ENCODE peak calls at places on chromosomes 2 and 18, in six cellular contexts. O is GM20000, Q is fibroblast of mammary gland, I is astrocyte of the cerebellum, P is WTC11, J is lower lobe of right lung. W is an unnamed sample.

GRCh38 chr2:68178432-68178831 is 20.7 kb downstream of the PNO1 start:
- DNase-seq in O (no peak), Q (no peak), I (no peak), P (no peak), J (no peak), W (no peak)

GRCh38 chr2:176911-177310 is 86.9 kb downstream of the SH3YL1 start:
- DNase-seq in O (no peak), Q (no peak), I (no peak), P (no peak), J (no peak), W (no peak)

GRCh38 chr2:96533292-96534073 is 3.1 kb upstream of the ARID5A start:
- DNase-seq in O (no peak), Q (peak), I (no peak), P (no peak), J (peak), W (no peak)

GRCh38 chr2:120395686-120396518 is 50.0 kb downstream of the INHBB start:
- DNase-seq in O (no peak), Q (no peak), I (no peak), P (no peak), J (no peak), W (no peak)

GRCh38 chr2:223797073-223797472 is 40.3 kb downstream of the AP1S3 start:
- DNase-seq in O (no peak), Q (peak), I (peak), P (no peak), J (no peak), W (no peak)

GRCh38 chr2:40512246-40512645 is 60.4 kb upstream of the SLC8A1 start:
- DNase-seq in O (no peak), Q (peak), I (no peak), P (no peak), J (no peak), W (no peak)

GRCh38 chr2:162964513-162964912 is 125.9 kb upstream of the KCNH7 start:
- DNase-seq in O (no peak), Q (no peak), I (no peak), P (no peak), J (no peak), W (no peak)

GRCh38 chr2:226215902-226216503 is 583.6 kb downstream of the IRS1 start:
- DNase-seq in O (peak), Q (peak), I (peak), P (peak), J (peak), W (peak)

GRCh38 chr2:10339647-10340592 is 37.2 kb downstream of the HPCAL1 start:
- DNase-seq in O (no peak), Q (no peak), I (no peak), P (no peak), J (no peak), W (peak)

GRCh38 chr2:36578343-36579296 is 19.3 kb downstream of the FEZ2 start:
- DNase-seq in O (peak), Q (no peak), I (no peak), P (no peak), J (no peak), W (no peak)

GRCh38 chr2:64922482-64923384 is 66.5 kb upstream of the SLC1A4 start:
- DNase-seq in O (no peak), Q (no peak), I (no peak), P (peak), J (no peak), W (no peak)

GRCh38 chr2:136056077-136056688 is 61.8 kb downstream of the CXCR4 start:
- DNase-seq in O (no peak), Q (no peak), I (no peak), P (no peak), J (no peak), W (peak)

GRCh38 chr2:127986548-127987079 is 41.2 kb downstream of the SAP130 start:
- DNase-seq in O (no peak), Q (no peak), I (no peak), P (no peak), J (no peak), W (no peak)

GRCh38 chr18:34738173-34738894 is 28.2 kb downstream of the DTNA start:
- DNase-seq in O (no peak), Q (no peak), I (no peak), P (no peak), J (no peak), W (no peak)

GRCh38 chr2:199798881-199799580 is 52.0 kb downstream of the FTCDNL1 start:
- DNase-seq in O (no peak), Q (no peak), I (peak), P (no peak), J (no peak), W (no peak)

GRCh38 chr2:216107760-216108159 is 1.4 kb upstream of the XRCC5 start:
- DNase-seq in O (no peak), Q (no peak), I (no peak), P (peak), J (no peak), W (no peak)

GRCh38 chr2:130776550-130776949 is 21.2 kb downstream of the AMER3 start:
- DNase-seq in O (no peak), Q (no peak), I (no peak), P (no peak), J (no peak), W (no peak)

GRCh38 chr18:69935319-69936190 is 12.1 kb downstream of the CD226 start:
- DNase-seq in O (peak), Q (peak), I (no peak), P (no peak), J (peak), W (peak)

GRCh38 chr2:185012643-185013042 is 414.3 kb downstream of the ZNF804A start:
- DNase-seq in O (no peak), Q (peak), I (no peak), P (peak), J (no peak), W (peak)

GRCh38 chr2:74079522-74080341 is 68.0 kb downstream of the BOLA3 start:
- DNase-seq in O (peak), Q (no peak), I (no peak), P (no peak), J (no peak), W (no peak)

GRCh38 chr2:139067072-139067471 is 286.9 kb upstream of the NXPH2 start:
- DNase-seq in O (no peak), Q (no peak), I (no peak), P (no peak), J (no peak), W (no peak)

GRCh38 chr2:239465017-239466001 is 64.5 kb upstream of the HDAC4 start:
- DNase-seq in O (no peak), Q (no peak), I (no peak), P (no peak), J (peak), W (no peak)

GRCh38 chr2:148721520-148721931 is 77.0 kb downstream of the EPC2 start:
- DNase-seq in O (no peak), Q (peak), I (no peak), P (no peak), J (no peak), W (no peak)

GRCh38 chr2:41826921-41827320 is 220.9 kb upstream of the PKDCC start:
- DNase-seq in O (no peak), Q (no peak), I (no peak), P (no peak), J (no peak), W (no peak)

GRCh38 chr2:71613953-71614925 is 160.9 kb downstream of the DYSF start:
- DNase-seq in O (no peak), Q (no peak), I (no peak), P (peak), J (no peak), W (no peak)

GRCh38 chr2:27152102-27152795 is 3.4 kb downstream of the TCF23 start:
- DNase-seq in O (no peak), Q (no peak), I (no peak), P (peak), J (no peak), W (no peak)

GRCh38 chr2:233092446-233093438 is 32.6 kb downstream of the INPP5D start:
- DNase-seq in O (no peak), Q (no peak), I (no peak), P (no peak), J (no peak), W (no peak)

GRCh38 chr2:47299555-47299954 is 103.4 kb upstream of the MSH2 start:
- DNase-seq in O (no peak), Q (peak), I (no peak), P (no peak), J (no peak), W (no peak)

GRCh38 chr18:56146565-56146964 is 491.8 kb downstream of the TXNL1 start:
- DNase-seq in O (no peak), Q (peak), I (no peak), P (no peak), J (no peak), W (no peak)

GRCh38 chr2:197993830-197994229 is 189.4 kb downstream of the PLCL1 start:
- DNase-seq in O (no peak), Q (peak), I (no peak), P (no peak), J (no peak), W (peak)

GRCh38 chr2:133732982-133733670 is 164.9 kb upstream of the NCKAP5 start:
- DNase-seq in O (no peak), Q (no peak), I (no peak), P (no peak), J (no peak), W (no peak)

GRCh38 chr2:170255971-170256370 is 78.0 kb downstream of the MYO3B start:
- DNase-seq in O (no peak), Q (peak), I (peak), P (no peak), J (no peak), W (no peak)

GRCh38 chr2:169362346-169363026 is at the start of gene LRP2:
- DNase-seq in O (peak), Q (no peak), I (no peak), P (peak), J (peak), W (peak)

GRCh38 chr2:234203135-234203984 is 152.9 kb downstream of the SPP2 start:
- DNase-seq in O (no peak), Q (peak), I (peak), P (no peak), J (no peak), W (no peak)

GRCh38 chr2:48283870-48284269 is 246.1 kb upstream of the STON1 start:
- DNase-seq in O (no peak), Q (no peak), I (no peak), P (no peak), J (no peak), W (no peak)

GRCh38 chr2:43207553-43208300 is 18.7 kb downstream of the ZFP36L2 start:
- DNase-seq in O (no peak), Q (no peak), I (no peak), P (peak), J (no peak), W (no peak)

GRCh38 chr2:9430316-9431293 is 7.2 kb downstream of the CPSF3 start:
- DNase-seq in O (no peak), Q (peak), I (no peak), P (no peak), J (no peak), W (no peak)

GRCh38 chr2:190809876-190810525 is 70.6 kb upstream of the GLS start:
- DNase-seq in O (no peak), Q (no peak), I (no peak), P (no peak), J (no peak), W (peak)

GRCh38 chr2:238259085-238260020 is 19.5 kb upstream of the HES6 start:
- DNase-seq in O (no peak), Q (no peak), I (no peak), P (no peak), J (peak), W (no peak)
- TF ChIP-seq CTCF in O (no peak), Q (peak), I (no peak), P (no peak), J (no peak), W (no peak)

DNA sequence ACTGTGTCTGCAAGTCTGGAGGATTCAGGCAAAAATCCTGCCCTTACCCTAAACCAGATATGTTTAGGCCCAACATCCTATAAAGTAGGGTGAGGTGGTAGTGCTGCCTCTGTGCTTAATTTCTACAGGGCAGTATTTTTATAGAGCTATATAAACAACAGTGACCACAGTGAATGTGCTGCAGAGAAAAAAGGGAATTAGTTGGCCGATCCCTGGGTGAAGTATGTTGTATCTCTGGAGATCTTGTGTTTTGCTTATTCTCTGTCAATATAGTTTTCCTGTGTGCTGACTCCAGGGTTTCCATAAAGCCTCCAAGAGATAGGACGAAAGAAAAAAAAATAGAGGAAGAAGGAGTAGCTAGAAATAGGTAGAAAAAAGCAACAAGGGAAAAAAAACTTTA is 88.9 kb upstream of the THOC1 start:
- DNase-seq in O (no peak), Q (no peak), I (no peak), P (no peak), J (no peak), W (no peak)
- TF ChIP-seq CTCF in O (no peak), Q (no peak), I (no peak), P (no peak), J (no peak), W (no peak)

DNA sequence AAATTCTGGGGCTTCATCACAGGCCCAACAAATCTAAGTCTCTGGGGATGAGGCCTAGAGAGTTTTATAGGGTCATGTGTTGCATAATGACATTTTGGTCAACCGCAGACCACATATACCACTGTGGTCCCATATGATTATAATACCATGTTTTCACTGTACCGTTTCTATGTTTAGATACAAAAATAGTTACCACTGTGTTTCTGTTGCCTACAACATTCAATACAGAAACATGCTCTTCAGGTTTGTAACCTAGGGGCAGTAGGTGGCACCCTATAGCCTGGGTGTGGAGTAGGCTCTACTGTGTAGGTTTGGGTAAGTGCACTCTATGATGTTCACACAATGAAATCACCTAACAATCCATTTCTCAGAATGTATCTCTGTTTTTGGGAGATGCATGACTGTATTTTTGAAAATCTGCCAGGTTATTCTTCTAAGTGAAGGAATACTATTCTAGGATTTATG is 485.2 kb downstream of the PTPRM start:
- DNase-seq in O (no peak), Q (peak), I (no peak), P (no peak), J (no peak), W (peak)
- TF ChIP-seq CTCF in O (no peak), Q (no peak), I (no peak), P (no peak), J (no peak), W (no peak)

DNA sequence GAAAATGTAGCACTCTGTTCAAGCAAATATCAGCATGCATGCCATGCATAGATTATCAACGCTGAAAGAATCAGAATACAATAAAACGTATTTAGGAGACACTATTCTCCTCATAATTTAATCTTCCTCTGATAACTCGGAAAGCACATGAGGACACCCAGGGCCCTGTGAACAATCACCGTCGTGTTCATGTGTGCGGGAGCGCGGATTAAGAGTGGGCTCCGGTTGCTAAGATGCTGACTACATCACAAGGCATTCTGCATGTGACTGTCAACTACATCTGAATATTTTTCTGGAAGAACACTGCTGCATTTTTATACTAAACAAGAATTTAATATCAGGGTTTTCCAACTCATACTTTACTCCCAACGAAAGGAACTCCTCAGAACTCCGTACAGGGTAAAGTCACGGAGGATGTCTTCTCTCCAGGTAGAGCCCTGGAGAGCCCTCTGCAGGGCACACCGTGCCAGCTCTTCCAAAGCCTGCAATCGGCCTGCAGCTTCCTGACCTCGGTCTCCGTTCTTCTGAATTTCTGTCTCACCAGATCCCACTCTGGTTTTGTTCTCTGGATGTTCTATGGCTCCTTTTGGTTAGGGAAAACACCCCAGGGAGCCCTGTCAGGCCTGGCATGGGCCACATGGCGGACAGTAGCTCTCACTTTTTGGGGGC is 59.6 kb downstream of the ZNF516 start:
- DNase-seq in O (no peak), Q (no peak), I (no peak), P (no peak), J (no peak), W (no peak)
- TF ChIP-seq CTCF in O (no peak), Q (peak), I (peak), P (no peak), J (no peak), W (no peak)

DNA sequence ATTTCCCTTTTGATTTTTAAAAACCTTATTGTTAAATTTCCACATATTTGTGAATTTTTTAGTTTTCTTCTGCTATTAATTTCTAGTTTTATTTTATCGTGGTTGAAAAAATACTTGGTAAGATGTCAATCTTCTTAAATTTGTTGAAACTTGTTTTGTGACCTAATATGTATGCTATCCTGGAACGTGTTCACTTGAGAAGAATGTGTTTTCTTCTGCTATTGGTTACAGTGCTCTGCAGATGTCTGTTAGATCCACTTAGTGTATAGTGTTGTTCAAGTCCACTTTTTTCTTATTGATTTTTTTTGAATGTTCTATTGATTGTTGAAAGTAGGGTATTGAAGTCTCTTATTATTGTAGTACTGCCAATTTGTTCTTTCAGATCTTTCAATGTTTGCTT is 116.5 kb upstream of the NETO1 start:
- DNase-seq in O (no peak), Q (no peak), I (no peak), P (no peak), J (no peak), W (no peak)
- TF ChIP-seq CTCF in O (no peak), Q (no peak), I (no peak), P (no peak), J (no peak), W (no peak)

GRCh38 chr18:49464718-49465598 is 4.5 kb upstream of the DYM start:
- DNase-seq in O (no peak), Q (peak), I (no peak), P (peak), J (no peak), W (no peak)
- TF ChIP-seq CTCF in O (no peak), Q (no peak), I (no peak), P (no peak), J (no peak), W (no peak)

W was measured in activated CD8-positive, alpha-beta T cell treated with anti-CD3 and anti-CD28 coated beads for 36 hours.